ENCODE peak calls at places on chromosomes 7 and 10, in eight cellular contexts. B is AG04450, U is mucosa of descending colon, R is BE2C, G is BJ, S is HFF-Myc, K is cardiac fibroblast, V is brain microvascular endothelial cell. A is an unnamed sample.

GRCh38 chr7:16590424-16590823 is 55.1 kb downstream of the ANKMY2 start:
- DNase-seq in B (no peak), U (no peak), R (no peak), G (no peak), S (no peak), K (no peak), V (no peak), A (no peak)

GRCh38 chr10:93403741-93404354 is 78.3 kb downstream of the MYOF start:
- DNase-seq in B (no peak), U (no peak), R (no peak), G (no peak), S (no peak), K (no peak), V (no peak), A (no peak)

GRCh38 chr10:71099731-71100361 is 112.5 kb upstream of the UNC5B start:
- DNase-seq in B (no peak), U (no peak), R (no peak), G (no peak), S (no peak), K (no peak), V (no peak), A (no peak)

GRCh38 chr10:114852197-114852596 is 30.6 kb downstream of the FHIP2A start:
- DNase-seq in B (no peak), U (no peak), R (no peak), G (no peak), S (no peak), K (no peak), V (no peak), A (no peak)

GRCh38 chr10:20265146-20265545 is 448.9 kb downstream of the PLXDC2 start:
- DNase-seq in B (no peak), U (no peak), R (no peak), G (no peak), S (no peak), K (peak; percentile 2), V (no peak), A (no peak)

GRCh38 chr7:93228302-93228701 is 2.0 kb upstream of the HEPACAM2 start:
- DNase-seq in B (peak; percentile 23), U (no peak), R (peak; percentile 12), G (no peak), S (peak; percentile 52), K (peak; percentile 80), V (peak; percentile 31), A (no peak)

GRCh38 chr10:88849224-88849623 is 2.4 kb downstream of the ANKRD22 start:
- DNase-seq in B (no peak), U (no peak), R (no peak), G (no peak), S (no peak), K (peak; percentile 73), V (peak; percentile 20), A (no peak)

GRCh38 chr10:132882069-132882468 is 60.3 kb downstream of the CFAP46 start:
- DNase-seq in B (no peak), U (no peak), R (no peak), G (no peak), S (no peak), K (no peak), V (no peak), A (no peak)

GRCh38 chr10:48633381-48634197 is 28.7 kb upstream of the ARHGAP22 start:
- DNase-seq in B (no peak), U (no peak), R (no peak), G (no peak), S (no peak), K (no peak), V (no peak), A (no peak)

GRCh38 chr7:84113286-84113685 is 81.3 kb downstream of the SEMA3A start:
- DNase-seq in B (no peak), U (no peak), R (no peak), G (no peak), S (no peak), K (no peak), V (peak; percentile 3), A (no peak)

GRCh38 chr10:16594106-16594505 is 72.4 kb upstream of the C1QL3 start:
- DNase-seq in B (no peak), U (no peak), R (no peak), G (no peak), S (no peak), K (no peak), V (no peak), A (no peak)

GRCh38 chr10:127948791-127949190 is 41.9 kb downstream of the PTPRE start:
- DNase-seq in B (no peak), U (no peak), R (no peak), G (no peak), S (no peak), K (no peak), V (no peak), A (no peak)

GRCh38 chr10:66642217-66642616 is 283.6 kb upstream of the LRRTM3 start:
- DNase-seq in B (no peak), U (no peak), R (no peak), G (no peak), S (no peak), K (no peak), V (no peak), A (no peak)

GRCh38 chr7:125383324-125383723 is 453.7 kb upstream of the POT1 start:
- DNase-seq in B (no peak), U (no peak), R (no peak), G (no peak), S (no peak), K (no peak), V (no peak), A (no peak)

GRCh38 chr7:120260111-120260510 is 12.9 kb upstream of the KCND2 start:
- DNase-seq in B (no peak), U (no peak), R (no peak), G (no peak), S (no peak), K (no peak), V (no peak), A (no peak)

GRCh38 chr7:112630565-112630964 is 149.8 kb downstream of the LSMEM1 start:
- DNase-seq in B (peak; percentile 1), U (no peak), R (no peak), G (no peak), S (no peak), K (peak; percentile 89), V (peak; percentile 37), A (no peak)

GRCh38 chr7:83267141-83267631 is 104.5 kb upstream of the PCLO start:
- DNase-seq in B (no peak), U (no peak), R (no peak), G (peak; percentile 28), S (no peak), K (peak; percentile 3), V (no peak), A (no peak)

GRCh38 chr7:54985405-54986360 is 33.1 kb upstream of the EGFR start:
- DNase-seq in B (peak; percentile 44), U (no peak), R (no peak), G (peak; percentile 74), S (peak; percentile 33), K (peak; percentile 73), V (peak; percentile 81), A (no peak)
- H3K4me3 ChIP-seq in B (no peak overlapping the region), U (no peak overlapping the region), R (no peak overlapping the region), G (no peak overlapping the region), S (no peak overlapping the region), K (no peak overlapping the region), V (peak overlapping the region; percentile 9), A (no peak overlapping the region)

GRCh38 chr7:4631021-4631663 is 51.0 kb upstream of the FOXK1 start:
- DNase-seq in B (no peak), U (no peak), R (no peak), G (no peak), S (no peak), K (no peak), V (no peak), A (no peak)

GRCh38 chr7:4629287-4629905 is 52.7 kb upstream of the FOXK1 start:
- DNase-seq in B (no peak), U (no peak), R (no peak), G (no peak), S (no peak), K (no peak), V (no peak), A (no peak)

GRCh38 chr7:4634166-4634565 is 47.9 kb upstream of the FOXK1 start:
- DNase-seq in B (no peak), U (no peak), R (no peak), G (no peak), S (no peak), K (peak; percentile 91), V (no peak), A (no peak)

GRCh38 chr7:4633012-4633411 is 49.1 kb upstream of the FOXK1 start:
- DNase-seq in B (no peak), U (no peak), R (no peak), G (no peak), S (no peak), K (peak; percentile 81), V (peak; percentile 12), A (no peak)

DNA sequence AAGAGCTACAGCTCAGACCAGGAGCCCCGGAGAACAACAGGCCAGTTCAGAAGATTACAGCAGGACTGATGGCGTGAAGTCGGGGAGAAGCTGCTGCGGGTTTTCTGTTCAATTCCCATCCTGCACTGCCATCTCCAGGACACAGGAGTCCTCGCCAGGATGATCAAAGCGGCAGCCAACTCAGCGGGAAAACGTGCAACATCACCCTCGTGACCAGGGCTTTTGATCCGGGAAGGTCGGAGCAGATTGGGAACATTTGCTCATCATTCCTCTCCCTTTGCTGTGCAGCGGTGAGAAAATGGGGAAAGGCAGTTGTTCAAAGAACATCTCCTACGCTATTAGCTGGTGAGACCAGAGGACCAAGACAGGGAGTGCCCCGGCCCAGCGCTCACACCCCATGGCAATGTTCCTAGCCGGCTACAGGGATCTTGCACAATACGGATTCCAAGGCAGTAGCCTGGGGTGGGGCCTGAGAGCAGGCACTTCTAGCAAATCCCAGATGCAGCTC is 50.4 kb upstream of the FOXK1 start:
- DNase-seq in B (peak; percentile 85), U (peak; percentile 71), R (peak; percentile 74), G (peak; percentile 57), S (peak; percentile 78), K (peak; percentile 95), V (peak; percentile 84), A (peak; percentile 74)
- TF ChIP-seq CTCF in B (peak; percentile 82), U (peak; percentile 22), R (peak; percentile 77), G (peak; percentile 78), S (peak; percentile 70), K (peak; percentile 76), V (peak; percentile 87), A (peak; percentile 90)

GRCh38 chr10:21603721-21604120 is 69.7 kb downstream of the MLLT10 start:
- DNase-seq in B (no peak), U (no peak), R (no peak), G (no peak), S (no peak), K (no peak), V (no peak), A (no peak)
- H3K4me3 ChIP-seq in B (no peak overlapping the region), U (no peak overlapping the region), R (no peak overlapping the region), G (no peak overlapping the region), S (no peak overlapping the region), K (no peak overlapping the region), V (no peak overlapping the region), A (no peak overlapping the region)

DNA sequence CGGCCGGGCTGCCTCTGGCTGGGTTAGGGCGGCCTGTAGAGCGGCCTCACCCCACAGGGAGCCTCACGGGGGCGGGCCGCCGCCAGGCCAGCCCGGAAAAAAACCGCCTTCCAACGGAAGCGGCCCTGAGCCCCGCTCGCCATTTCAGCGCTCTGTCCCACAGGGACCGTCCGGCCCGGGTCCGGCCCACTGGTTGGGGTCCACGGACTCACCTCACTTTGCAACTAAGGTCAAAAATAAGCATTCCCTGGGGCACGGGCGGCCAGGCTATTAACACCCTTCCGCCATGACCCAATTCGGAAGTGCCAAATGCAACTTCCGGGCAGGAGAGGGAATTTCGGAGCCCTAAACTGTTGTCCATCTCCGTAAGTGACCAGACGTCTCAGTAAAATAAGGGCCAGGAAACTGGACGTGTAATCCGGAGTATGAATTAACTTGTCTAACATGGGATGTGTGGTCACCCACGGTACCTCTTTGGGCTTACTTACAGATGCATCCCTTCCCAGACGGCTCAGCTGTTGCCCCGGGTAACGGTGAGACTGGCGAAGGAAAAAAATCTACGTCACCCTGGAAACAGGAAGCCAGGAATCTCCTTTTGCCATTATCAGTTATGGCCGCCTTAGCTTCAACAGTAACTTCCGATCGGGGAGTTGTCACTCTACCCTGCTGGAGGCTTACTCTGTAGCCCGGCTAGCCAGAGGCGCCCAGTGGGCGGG is at the start of gene BBIP1:
- DNase-seq in B (peak; percentile 99), U (peak; percentile 97), R (no peak), G (peak; percentile 100), S (peak; percentile 99), K (peak; percentile 100), V (peak; percentile 100), A (peak; percentile 98)
- TF ChIP-seq CTCF in B (no peak), U (no peak), R (no peak), G (no peak), S (no peak), K (no peak), V (no peak), A (no peak)